ENCODE peak calls at places on chromosomes 7 and 10, in four cellular contexts. Z, V, S and R are unnamed samples.

GRCh38 chr7:57210212-57210611 is 78.0 kb upstream of the ZNF479 start:
- DNase-seq in Z (no peak), S (no peak), V (no peak), R (no peak)

GRCh38 chr10:130560079-130560478 is 423.9 kb downstream of the GLRX3 start:
- DNase-seq in Z (no peak), S (no peak), V (no peak), R (no peak)

GRCh38 chr7:118104812-118105441 is 79.0 kb upstream of the LSM8 start:
- DNase-seq in Z (peak; percentile 44), V (no peak), S (no peak), R (peak; percentile 14)

GRCh38 chr7:6232534-6232933 is 39.9 kb downstream of the CYTH3 start:
- DNase-seq in S (peak; percentile 12), V (no peak), Z (no peak), R (no peak)

GRCh38 chr10:64156131-64156530 is 634.9 kb downstream of the REEP3 start:
- DNase-seq in Z (no peak), S (no peak), V (no peak), R (no peak)

GRCh38 chr10:72688208-72688651 is 3.7 kb upstream of the MCU start:
- DNase-seq in S (no peak), V (no peak), Z (peak; percentile 96), R (no peak)

GRCh38 chr10:96642973-96643372 is 56.2 kb upstream of the TM9SF3 start:
- DNase-seq in V (peak; percentile 51), Z (peak; percentile 51), S (peak; percentile 93), R (peak; percentile 86)

GRCh38 chr10:110893559-110894179 is 21.9 kb downstream of the PDCD4 start:
- DNase-seq in V (no peak), S (no peak), Z (peak; percentile 53), R (peak; percentile 60)

GRCh38 chr10:84012831-84013458 is 126.4 kb upstream of the GHITM start:
- DNase-seq in S (no peak), Z (no peak), V (no peak), R (no peak)

GRCh38 chr10:126171555-126171954 is 216.7 kb downstream of the ADAM12 start:
- DNase-seq in S (no peak), V (no peak), Z (no peak), R (no peak)

GRCh38 chr10:112774808-112775207 is 175.2 kb upstream of the TCF7L2 start:
- DNase-seq in S (no peak), V (no peak), Z (no peak), R (no peak)

GRCh38 chr7:131961281-131961680 is 404.9 kb upstream of the PODXL start:
- DNase-seq in S (no peak), V (no peak), Z (no peak), R (no peak)

GRCh38 chr7:80949449-80949848 is 30.6 kb upstream of the SEMA3C start:
- DNase-seq in S (no peak), Z (no peak), V (no peak), R (no peak)

GRCh38 chr10:53537508-53537907 is 764.9 kb upstream of the MBL2 start:
- DNase-seq in Z (no peak), S (no peak), V (no peak), R (no peak)

GRCh38 chr7:16982640-16983103 is 100.9 kb upstream of the AGR3 start:
- DNase-seq in Z (peak; percentile 60), V (no peak), S (peak; percentile 35), R (peak; percentile 30)

GRCh38 chr10:93816123-93816747 is 58.5 kb downstream of the LGI1 start:
- DNase-seq in S (peak; percentile 66), V (peak; percentile 59), Z (peak; percentile 54), R (peak; percentile 52)

GRCh38 chr7:138898255-138898654 is 82.9 kb downstream of the KIAA1549 start:
- DNase-seq in Z (no peak), V (no peak), S (no peak), R (no peak)

GRCh38 chr10:72009430-72010081 is 45.4 kb downstream of the CHST3 start:
- DNase-seq in S (peak; percentile 53), Z (no peak), V (peak; percentile 74), R (no peak)

GRCh38 chr7:26212921-26213718 is 11.6 kb downstream of the CBX3 start:
- DNase-seq in S (no peak), Z (no peak), V (no peak), R (peak; percentile 32)
- TF ChIP-seq POLR2A in S (no peak), Z (no peak), V (no peak), R (peak; percentile 17)

GRCh38 chr10:89894051-89894450 is 192.7 kb downstream of the KIF20B start:
- DNase-seq in S (no peak), Z (no peak), V (no peak), R (no peak)
- TF ChIP-seq POLR2A in S (no peak), Z (no peak), V (no peak), R (no peak)

GRCh38 chr10:14185501-14186045 is 145.2 kb downstream of the FRMD4A start:
- DNase-seq in Z (peak; percentile 33), S (no peak), V (no peak), R (peak; percentile 35)
- TF ChIP-seq POLR2A in Z (peak; percentile 15), S (peak; percentile 34), V (no peak), R (peak; percentile 48)

DNA sequence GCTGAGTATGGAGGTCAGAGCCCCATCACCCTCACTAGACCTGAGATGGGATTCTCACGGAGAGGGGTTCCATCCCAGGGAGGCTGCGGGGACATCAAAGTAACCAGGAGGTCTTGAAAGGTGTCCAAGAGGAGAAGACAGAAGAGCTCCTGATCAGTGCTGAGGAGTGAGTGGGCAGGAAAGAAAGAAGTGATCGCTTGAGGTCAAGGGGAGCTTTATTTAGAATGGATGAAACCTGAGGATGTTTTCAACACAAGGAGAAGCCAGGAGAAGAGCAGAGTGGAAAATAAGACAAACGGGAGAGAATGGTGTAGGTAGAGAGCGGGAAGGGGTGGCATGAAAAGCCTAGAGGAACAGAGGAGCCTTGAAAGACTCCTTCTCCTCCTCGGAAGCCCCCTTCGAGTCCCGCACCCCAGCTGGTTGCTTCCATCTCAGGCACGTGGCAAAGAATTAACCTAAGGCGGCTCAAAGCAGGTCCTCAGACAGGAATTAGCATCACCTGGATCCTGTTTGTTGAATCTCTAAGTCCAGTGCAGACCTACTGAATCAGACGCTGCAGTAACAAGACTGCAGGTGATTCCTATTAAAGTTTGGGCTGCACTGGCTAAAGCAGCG is 5.8 kb downstream of the SVIL start:
- DNase-seq in Z (no peak), V (no peak), S (no peak), R (no peak)
- TF ChIP-seq POLR2A in Z (no peak), V (no peak), S (no peak), R (no peak)

DNA sequence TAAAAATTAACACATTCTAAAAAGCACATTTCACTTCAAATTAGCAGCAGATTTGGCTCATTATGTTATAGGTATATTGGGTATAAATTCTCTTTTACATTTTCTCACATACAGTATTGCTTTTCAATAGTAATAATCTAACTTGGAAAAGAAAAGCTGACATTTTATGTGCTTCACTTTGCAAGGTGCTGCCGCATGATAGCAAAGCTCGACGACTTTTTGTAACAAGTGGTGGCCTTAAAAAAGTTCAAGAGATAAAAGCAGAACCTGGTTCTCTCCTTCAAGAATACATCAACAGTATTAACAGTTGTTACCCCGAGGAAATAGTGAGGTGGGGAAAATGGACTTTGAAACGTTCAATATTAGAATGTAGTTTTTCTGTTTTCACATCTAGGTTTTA is 65.5 kb downstream of the SPAG6 start:
- DNase-seq in Z (no peak), S (no peak), V (no peak), R (no peak)
- TF ChIP-seq POLR2A in Z (no peak), S (no peak), V (no peak), R (no peak)

GRCh38 chr7:116525913-116526857 is 1.3 kb downstream of the CAV1 start:
- DNase-seq in Z (peak; percentile 90), V (peak; percentile 52), S (peak; percentile 73), R (peak; percentile 83)
- TF ChIP-seq POLR2A in Z (peak; percentile 30), V (no peak), S (no peak), R (no peak)

GRCh38 chr10:15103513-15103912 is 6.4 kb downstream of the RPP38 start:
- DNase-seq in S (no peak), V (no peak), Z (no peak), R (no peak)
- TF ChIP-seq POLR2A in S (no peak), V (no peak), Z (no peak), R (no peak)

GRCh38 chr7:152672626-152673025 is 3.3 kb downstream of the XRCC2 start:
- DNase-seq in S (no peak), V (no peak), Z (no peak), R (no peak)

GRCh38 chr7:152674860-152675760 is 831 bp downstream of the XRCC2 start:
- DNase-seq in S (no peak), V (no peak), Z (peak; percentile 43), R (peak; percentile 86)

GRCh38 chr7:152673902-152674301 is 2.0 kb downstream of the XRCC2 start:
- DNase-seq in S (no peak), V (no peak), Z (no peak), R (no peak)

GRCh38 chr7:152678133-152678645 is 2.2 kb upstream of the XRCC2 start:
- DNase-seq in Z (no peak), V (no peak), S (no peak), R (no peak)

DNA sequence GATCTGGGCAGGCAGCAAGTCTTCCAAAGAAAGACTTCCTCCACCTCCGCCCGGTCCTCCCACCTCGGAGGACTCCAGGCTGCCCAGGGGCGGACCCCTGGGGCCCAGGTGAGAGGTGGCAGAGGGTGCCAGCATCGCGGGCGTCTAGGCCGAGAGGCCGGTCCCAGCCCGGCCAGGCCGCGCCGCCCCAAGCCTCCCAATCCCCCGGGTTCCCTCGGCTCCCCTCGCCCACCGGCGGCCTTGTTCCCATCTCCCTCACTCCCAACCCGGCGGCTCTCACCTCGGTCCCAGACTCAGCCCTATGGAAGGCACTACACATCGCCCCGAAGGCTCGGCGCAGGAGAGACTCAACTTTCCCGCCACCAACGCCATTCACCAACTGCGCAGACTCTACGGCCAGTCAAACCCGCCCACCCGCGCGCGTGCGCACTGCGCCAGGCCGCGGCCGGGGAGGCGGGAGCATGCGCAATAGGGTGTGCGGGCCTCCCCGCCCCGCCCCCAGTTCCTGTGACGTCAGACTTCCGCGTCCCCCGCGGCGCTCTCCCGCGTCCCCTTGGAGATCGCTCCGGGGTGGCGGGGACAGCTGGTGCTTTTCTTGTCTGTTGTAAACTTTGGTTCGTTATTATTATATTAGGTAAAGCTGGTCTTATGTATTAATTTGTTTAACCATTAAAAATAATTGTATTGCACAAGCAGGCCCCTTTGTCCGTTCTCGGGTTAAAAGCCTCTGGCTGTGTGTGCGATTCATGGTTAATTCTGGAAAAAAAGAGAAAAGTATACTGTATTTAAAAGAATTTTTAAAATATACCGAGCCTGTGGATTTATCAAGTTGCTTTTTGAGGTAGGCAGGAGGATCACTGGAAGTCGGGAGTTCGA is at the start of gene XRCC2:
- DNase-seq in Z (peak; percentile 93), S (peak; percentile 93), V (peak; percentile 86), R (peak; percentile 95)
- TF ChIP-seq POLR2A in Z (peak; percentile 87), S (peak; percentile 89), V (no peak), R (peak; percentile 91)

DNA sequence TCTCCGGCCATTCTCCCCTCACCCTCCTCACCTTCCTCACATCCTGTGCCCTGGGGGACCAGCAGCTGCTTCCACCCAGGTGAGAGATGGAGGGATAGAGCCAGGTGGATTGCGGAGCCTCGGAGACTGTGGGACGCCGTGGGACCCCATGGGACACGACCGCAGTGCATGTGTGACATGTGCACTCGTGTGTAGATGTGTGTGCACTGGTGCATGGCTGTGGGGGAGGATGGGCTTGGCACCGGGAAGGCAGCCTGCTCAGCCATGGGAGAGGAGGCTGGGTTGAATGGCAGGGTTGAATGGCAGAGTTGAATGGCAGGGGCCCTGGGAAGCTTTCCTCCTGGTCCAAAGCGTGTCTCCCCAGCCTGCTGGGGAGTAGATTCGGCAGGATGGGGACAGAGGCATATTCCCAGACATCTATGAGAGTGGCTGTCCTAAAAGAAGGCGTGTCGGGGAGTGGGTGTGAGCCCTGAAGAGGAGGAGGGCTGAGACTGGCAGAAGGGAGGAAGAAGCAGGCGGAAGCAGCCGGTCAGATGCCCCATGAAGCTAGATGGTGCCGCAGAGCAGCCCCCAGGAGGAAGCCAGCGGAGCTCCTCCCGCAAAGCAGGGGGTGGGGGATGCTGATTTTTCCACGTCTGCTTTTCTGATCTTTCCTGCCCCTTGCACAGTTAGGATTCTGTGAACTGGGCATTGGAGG is 815 bp downstream of the GIMAP8 start:
- DNase-seq in V (no peak), S (peak; percentile 23), Z (no peak), R (no peak)
- TF ChIP-seq POLR2A in V (no peak), S (peak; percentile 46), Z (no peak), R (no peak)